ENCODE peak calls at places on chromosomes 12 and 14, in eight cellular contexts. V is endothelial cell of umbilical vein; K is mammary epithelial cell; M is fibroblast of mammary gland; Y is BJ; O is adipocyte; C is effector memory CD4-positive, alpha-beta T cell; D is cardiac muscle cell. I is an unnamed sample.

GRCh38 chr12:132591107-132591935 is 19.1 kb downstream of the LRCOL1 start:
- DNase-seq in K (no peak), D (no peak), V (no peak), Y (no peak), M (no peak), C (no peak), O (no peak), I (no peak)

GRCh38 chr14:88791629-88792571 is 853 bp downstream of the EML5 start:
- DNase-seq in O (peak; percentile 11), D (peak; percentile 8), V (no peak), M (no peak), C (no peak), Y (no peak), K (peak; percentile 8), I (no peak)

GRCh38 chr14:51738754-51739153 is 87.0 kb downstream of the FRMD6 start:
- DNase-seq in O (no peak), M (no peak), C (no peak), K (no peak), Y (no peak), D (no peak), V (no peak), I (no peak)

GRCh38 chr12:63304844-63305243 is 153.8 kb upstream of the AVPR1A start:
- DNase-seq in C (no peak), O (no peak), Y (no peak), V (no peak), D (no peak), K (peak; percentile 31), M (peak; percentile 31), I (peak; percentile 33)

GRCh38 chr14:65703996-65704395 is 291.5 kb downstream of the FUT8 start:
- DNase-seq in D (no peak), V (no peak), Y (no peak), M (peak; percentile 3), O (peak; percentile 48), C (no peak), K (no peak), I (no peak)

GRCh38 chr14:68020999-68021663 is 201.6 kb downstream of the RAD51B start:
- DNase-seq in D (no peak), V (no peak), O (no peak), K (no peak), Y (no peak), M (no peak), C (no peak), I (no peak)

GRCh38 chr12:94954029-94954685 is 49.3 kb downstream of the NDUFA12 start:
- DNase-seq in K (peak; percentile 93), Y (peak; percentile 1), O (peak; percentile 19), M (peak; percentile 71), C (no peak), D (no peak), V (peak; percentile 30), I (peak; percentile 91)

GRCh38 chr12:124739953-124740561 is 123.6 kb downstream of the SCARB1 start:
- DNase-seq in Y (no peak), O (no peak), M (no peak), V (peak; percentile 33), D (no peak), K (no peak), C (no peak), I (no peak)

GRCh38 chr12:93857279-93857894 is 180.2 kb downstream of the CRADD start:
- DNase-seq in Y (peak; percentile 21), D (no peak), K (peak; percentile 86), C (no peak), M (peak; percentile 84), V (no peak), O (peak; percentile 52), I (peak; percentile 77)

GRCh38 chr12:102871014-102871413 is 46.0 kb downstream of the PAH start:
- DNase-seq in O (no peak), V (no peak), K (no peak), D (no peak), Y (no peak), C (no peak), M (no peak), I (no peak)

GRCh38 chr14:94773682-94774211 is 3.8 kb upstream of the GSC start:
- DNase-seq in V (no peak), O (no peak), D (no peak), M (no peak), Y (no peak), K (no peak), C (no peak), I (no peak)

DNA sequence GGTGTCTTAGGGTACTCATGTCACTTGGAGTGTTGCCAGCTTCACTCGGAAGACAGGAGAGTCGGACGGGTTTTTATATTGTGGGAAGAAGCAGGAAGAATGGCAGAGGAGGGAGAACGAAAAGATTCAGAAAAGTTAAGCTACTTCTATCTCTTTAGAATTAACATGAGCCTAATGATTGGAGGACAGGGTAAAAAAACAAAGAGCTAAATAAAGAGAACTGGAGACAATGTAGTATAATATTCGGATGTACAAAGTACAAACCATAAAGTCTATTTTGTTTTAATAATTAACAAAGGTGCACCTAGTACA is 43.9 kb downstream of the EFCAB11 start:
- DNase-seq in Y (no peak), O (no peak), K (no peak), D (no peak), M (no peak), C (no peak), V (no peak), I (peak; percentile 41)
- H3K4me3 ChIP-seq in Y (no peak overlapping the region), O (peak overlapping the region; percentile 34), K (no peak overlapping the region), D (no peak overlapping the region), M (no peak overlapping the region), C (no peak overlapping the region), V (no peak overlapping the region), I (no peak overlapping the region)

GRCh38 chr14:102777711-102778615 is 714 bp downstream of the TRAF3 start:
- DNase-seq in Y (no peak), V (no peak), O (peak; percentile 71), M (peak; percentile 44), D (peak; percentile 36), C (no peak), K (peak; percentile 29), I (peak; percentile 27)

GRCh38 chr14:102781063-102781462 is 3.8 kb downstream of the TRAF3 start:
- DNase-seq in O (no peak), C (no peak), Y (no peak), M (no peak), V (no peak), D (no peak), K (no peak), I (no peak)

GRCh38 chr14:102776761-102777710 is at the start of gene TRAF3:
- DNase-seq in M (peak; percentile 45), D (peak; percentile 76), K (peak; percentile 61), O (peak; percentile 91), C (peak; percentile 85), Y (no peak), V (peak; percentile 53), I (peak; percentile 71)

GRCh38 chr14:102778616-102779351 is 1.5 kb downstream of the TRAF3 start:
- DNase-seq in C (no peak), D (no peak), M (no peak), K (no peak), V (peak; percentile 56), O (peak; percentile 13), Y (no peak), I (no peak)

DNA sequence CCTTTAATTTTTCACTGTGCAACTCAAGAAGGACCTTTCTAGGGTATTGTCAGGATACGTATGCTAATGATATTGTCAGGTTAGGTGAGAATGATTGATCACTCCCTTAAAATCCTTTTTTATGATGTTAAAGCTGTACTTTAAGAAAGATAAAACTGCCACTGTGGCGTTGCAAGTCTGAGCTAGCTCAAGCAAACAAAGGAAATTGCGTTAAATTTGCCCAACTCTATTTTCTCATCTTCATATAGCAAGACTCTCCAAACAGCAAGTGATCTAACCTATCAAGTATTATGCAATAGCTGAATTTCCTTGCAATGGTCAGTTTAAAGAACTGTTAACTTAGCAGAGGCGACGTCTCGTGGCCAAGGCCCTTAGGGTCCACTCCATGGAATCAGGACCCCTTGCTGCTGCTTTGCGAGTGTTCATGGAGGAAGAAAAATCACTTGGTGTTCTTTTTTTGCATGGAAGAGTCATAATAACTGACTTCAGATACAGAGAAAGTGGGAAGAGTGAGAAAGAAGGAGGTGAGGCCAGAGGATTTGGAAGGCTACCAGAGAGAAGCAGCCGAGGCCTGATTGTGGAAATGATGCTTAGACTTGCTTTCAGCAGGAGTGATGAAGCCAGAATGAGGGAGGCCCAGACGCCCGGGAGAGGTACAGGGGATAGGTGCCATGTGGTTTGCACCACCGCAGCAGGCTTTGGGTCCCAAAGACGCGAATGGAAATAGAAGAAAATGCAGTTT is 2.5 kb downstream of the TRAF3 start:
- DNase-seq in M (peak; percentile 27), V (no peak), Y (no peak), O (peak; percentile 11), C (no peak), K (no peak), D (no peak), I (peak; percentile 64)
- H3K4me3 ChIP-seq in M (no peak overlapping the region), V (no peak overlapping the region), Y (no peak overlapping the region), O (peak overlapping the region; percentile 95), C (no peak overlapping the region), K (no peak overlapping the region), D (no peak overlapping the region), I (no peak overlapping the region)

DNA sequence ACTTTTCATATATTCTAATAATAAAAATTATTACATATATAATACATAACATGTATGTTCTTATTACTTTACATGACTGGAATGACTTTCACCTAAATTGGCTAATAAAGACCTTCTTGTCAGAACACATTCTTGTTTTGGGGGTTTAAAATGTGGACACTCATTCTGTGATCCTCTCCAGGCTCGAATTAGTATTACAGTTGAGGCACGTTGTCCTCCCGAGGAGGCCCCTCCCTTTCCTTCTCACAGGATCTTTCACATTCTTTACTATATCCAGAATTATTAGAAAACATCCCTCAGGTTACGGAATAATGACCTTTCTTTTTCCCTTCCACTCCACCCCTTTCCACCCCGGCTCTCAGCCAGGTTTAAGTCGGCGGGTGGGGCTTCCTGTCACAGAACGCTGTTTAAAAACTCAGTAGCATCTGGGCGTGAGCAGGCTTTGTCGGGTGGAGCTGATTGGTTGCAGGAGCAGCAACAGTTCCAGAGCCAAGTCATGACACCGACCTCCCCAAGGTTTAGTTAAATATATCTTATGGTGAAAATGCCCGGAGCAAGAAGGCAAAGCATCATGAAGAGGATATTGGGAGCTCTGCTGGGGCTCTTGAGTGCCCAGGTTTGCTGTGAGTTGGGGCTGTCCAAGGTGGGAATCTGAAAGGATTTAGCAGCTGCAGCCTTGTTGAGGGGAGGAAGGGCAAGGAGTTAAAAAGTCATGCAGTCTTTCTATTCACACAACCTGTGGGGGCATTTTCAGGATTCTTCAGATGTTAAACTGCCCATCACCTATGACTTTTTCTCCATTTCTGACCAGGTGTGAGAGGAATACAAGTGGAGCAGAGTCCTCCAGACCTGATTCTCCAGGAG is 396.7 kb upstream of the OR4E1 start:
- DNase-seq in M (peak; percentile 8), C (peak; percentile 25), D (peak; percentile 22), O (no peak), Y (no peak), K (peak; percentile 11), V (peak; percentile 22), I (peak; percentile 8)
- H3K4me3 ChIP-seq in M (no peak overlapping the region), C (peak overlapping the region; percentile 39), D (no peak overlapping the region), O (peak overlapping the region; percentile 50), Y (no peak overlapping the region), K (no peak overlapping the region), V (peak overlapping the region; percentile 9), I (no peak overlapping the region)

GRCh38 chr12:30396576-30396975 is 299.1 kb downstream of the IPO8 start:
- DNase-seq in Y (no peak), C (no peak), K (no peak), M (no peak), D (no peak), O (no peak), V (no peak), I (no peak)

GRCh38 chr12:30395190-30395589 is 300.5 kb downstream of the IPO8 start:
- DNase-seq in D (no peak), M (no peak), C (no peak), K (no peak), V (no peak), O (no peak), Y (no peak), I (no peak)

GRCh38 chr12:30400349-30400748 is 295.3 kb downstream of the IPO8 start:
- DNase-seq in D (no peak), K (no peak), Y (no peak), V (no peak), M (no peak), C (no peak), O (no peak), I (no peak)

GRCh38 chr12:30399859-30400258 is 295.8 kb downstream of the IPO8 start:
- DNase-seq in C (no peak), M (no peak), D (no peak), Y (no peak), V (no peak), K (no peak), O (no peak), I (no peak)
- H3K4me3 ChIP-seq in C (no peak overlapping the region), M (no peak overlapping the region), D (no peak overlapping the region), Y (no peak overlapping the region), V (no peak overlapping the region), K (no peak overlapping the region), O (no peak overlapping the region), I (no peak overlapping the region)